ENCODE peak calls at places on chromosome 16, in eight cellular contexts. K is tibial artery, A is AG10803, J is brain microvascular endothelial cell, Z is A673, B is left ventricle myocardium inferior, C is psoas muscle, W is tibial nerve. U is an unnamed sample.

GRCh38 chr16:55622930-55623561 is 32.7 kb upstream of the SLC6A2 start:
- DNase-seq in K (no peak), A (no peak), J (no peak), Z (peak), B (no peak), C (no peak), W (no peak), U (no peak)

GRCh38 chr16:66008136-66008535 is 358.4 kb upstream of the CDH5 start:
- DNase-seq in K (no peak), A (peak), J (no peak), Z (no peak), B (no peak), C (no peak), W (no peak), U (no peak)

GRCh38 chr16:3047387-3047720 is 993 bp downstream of the MMP25 start:
- DNase-seq in K (no peak), A (no peak), J (no peak), Z (no peak), B (no peak), C (no peak), W (no peak), U (no peak)

GRCh38 chr16:82082543-82083244 is 47.6 kb downstream of the HSD17B2 start:
- DNase-seq in K (no peak), A (peak), J (peak), Z (no peak), B (no peak), C (no peak), W (no peak), U (no peak)

GRCh38 chr16:81004646-81005353 is 1.9 kb downstream of the CMC2 start:
- DNase-seq in K (no peak), A (peak), J (peak), Z (peak), B (no peak), C (no peak), W (no peak), U (peak)

GRCh38 chr16:3152273-3153076 is 17.6 kb downstream of the ZNF213 start:
- DNase-seq in K (peak), A (peak), J (peak), Z (peak), B (peak), C (peak), W (peak), U (peak)

GRCh38 chr16:80932725-80933124 is 74.0 kb downstream of the CMC2 start:
- DNase-seq in K (peak), A (peak), J (peak), Z (peak), B (peak), C (peak), W (no peak), U (peak)

GRCh38 chr16:22099256-22099975 is 7.1 kb downstream of the VWA3A start:
- DNase-seq in K (no peak), A (no peak), J (no peak), Z (no peak), B (no peak), C (no peak), W (no peak), U (no peak)

GRCh38 chr16:84804326-84804725 is 15.5 kb upstream of the CRISPLD2 start:
- DNase-seq in K (no peak), A (no peak), J (no peak), Z (no peak), B (no peak), C (no peak), W (no peak), U (no peak)

GRCh38 chr16:47377156-47377555 is 83.7 kb downstream of the ITFG1 start:
- DNase-seq in K (no peak), A (no peak), J (no peak), Z (no peak), B (no peak), C (no peak), W (no peak), U (no peak)

GRCh38 chr16:8512941-8513624 is 77.2 kb downstream of the TMEM114 start:
- DNase-seq in K (no peak), A (no peak), J (no peak), Z (no peak), B (no peak), C (no peak), W (no peak), U (no peak)
- H3K4me3 ChIP-seq in K (no peak), A (no peak), J (no peak), Z (no peak), B (no peak), C (no peak), W (no peak), U (no peak)

GRCh38 chr16:12228607-12229499 is 252.3 kb downstream of the SNX29 start:
- DNase-seq in K (no peak), A (peak), J (peak), Z (peak), B (peak), C (no peak), W (no peak), U (peak)
- TF ChIP-seq CTCF in K (peak), A (peak), J (peak), Z (peak), B (peak), C (peak), W (peak), U (peak)

GRCh38 chr16:20763461-20764232 is at the start of gene ACSM3:
- DNase-seq in K (peak), A (peak), J (peak), Z (peak), B (no peak), C (no peak), W (no peak), U (peak)
- H3K4me3 ChIP-seq in K (peak), A (peak), J (peak), Z (peak), B (peak), C (peak), W (peak), U (peak)

DNA sequence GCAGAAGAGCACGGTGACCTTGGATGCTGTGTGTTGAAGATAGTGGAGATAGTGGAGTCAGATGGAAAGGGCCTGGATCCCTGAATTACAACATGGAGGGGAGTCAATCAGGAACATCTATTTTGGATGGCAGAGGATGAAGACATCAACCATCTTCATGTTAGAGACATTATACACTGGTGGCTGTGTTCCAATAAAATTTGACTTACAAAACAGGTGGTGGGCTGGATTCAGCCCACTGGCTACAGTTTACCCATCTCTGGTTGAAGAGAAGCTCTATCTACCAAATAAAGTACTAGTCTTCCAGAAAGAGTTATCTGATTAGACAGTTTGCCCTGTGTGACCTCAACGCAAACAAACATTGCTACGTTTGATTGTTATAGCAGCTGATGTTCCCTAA is 247.2 kb downstream of the XYLT1 start:
- DNase-seq in K (no peak), A (no peak), J (no peak), Z (no peak), B (no peak), C (no peak), W (no peak), U (no peak)
- TF ChIP-seq CTCF in K (no peak), A (no peak), J (no peak), Z (no peak), B (no peak), C (no peak), W (no peak), U (no peak)

DNA sequence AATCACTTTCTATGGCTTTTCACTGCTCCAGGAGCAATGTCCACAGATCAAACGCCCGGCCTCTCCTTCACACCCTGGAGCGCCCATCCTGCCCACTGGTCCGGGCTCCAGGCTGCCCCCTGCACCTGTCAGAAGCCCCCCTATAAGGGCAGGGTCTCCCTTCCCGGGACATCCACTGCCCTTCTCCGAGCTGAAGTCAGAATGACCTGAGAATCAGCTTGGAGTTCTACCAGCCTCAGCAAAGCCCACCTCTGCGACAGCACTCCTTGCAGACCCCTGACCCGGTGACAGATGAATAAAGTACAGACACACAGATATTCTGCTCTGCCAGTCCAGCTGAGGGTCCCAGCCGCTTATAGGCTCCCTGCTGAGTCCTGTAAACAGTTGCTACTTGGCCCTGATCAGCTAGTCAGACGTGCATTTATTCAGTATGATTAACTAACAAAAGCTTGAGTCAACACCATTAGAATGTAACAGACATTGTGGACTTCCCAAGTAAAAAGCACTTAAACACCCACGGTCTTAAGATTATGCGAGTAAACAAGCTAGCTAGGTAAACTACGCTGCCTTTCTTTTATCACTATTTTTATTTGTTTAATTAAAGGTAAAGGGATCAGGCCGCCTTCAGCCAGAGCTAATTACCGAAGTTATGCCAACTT is 4.8 kb downstream of the SLC7A5 start:
- DNase-seq in K (no peak), A (no peak), J (no peak), Z (no peak), B (no peak), C (no peak), W (no peak), U (no peak)
- H3K4me3 ChIP-seq in K (no peak), A (no peak), J (no peak), Z (peak), B (no peak), C (no peak), W (no peak), U (no peak)

DNA sequence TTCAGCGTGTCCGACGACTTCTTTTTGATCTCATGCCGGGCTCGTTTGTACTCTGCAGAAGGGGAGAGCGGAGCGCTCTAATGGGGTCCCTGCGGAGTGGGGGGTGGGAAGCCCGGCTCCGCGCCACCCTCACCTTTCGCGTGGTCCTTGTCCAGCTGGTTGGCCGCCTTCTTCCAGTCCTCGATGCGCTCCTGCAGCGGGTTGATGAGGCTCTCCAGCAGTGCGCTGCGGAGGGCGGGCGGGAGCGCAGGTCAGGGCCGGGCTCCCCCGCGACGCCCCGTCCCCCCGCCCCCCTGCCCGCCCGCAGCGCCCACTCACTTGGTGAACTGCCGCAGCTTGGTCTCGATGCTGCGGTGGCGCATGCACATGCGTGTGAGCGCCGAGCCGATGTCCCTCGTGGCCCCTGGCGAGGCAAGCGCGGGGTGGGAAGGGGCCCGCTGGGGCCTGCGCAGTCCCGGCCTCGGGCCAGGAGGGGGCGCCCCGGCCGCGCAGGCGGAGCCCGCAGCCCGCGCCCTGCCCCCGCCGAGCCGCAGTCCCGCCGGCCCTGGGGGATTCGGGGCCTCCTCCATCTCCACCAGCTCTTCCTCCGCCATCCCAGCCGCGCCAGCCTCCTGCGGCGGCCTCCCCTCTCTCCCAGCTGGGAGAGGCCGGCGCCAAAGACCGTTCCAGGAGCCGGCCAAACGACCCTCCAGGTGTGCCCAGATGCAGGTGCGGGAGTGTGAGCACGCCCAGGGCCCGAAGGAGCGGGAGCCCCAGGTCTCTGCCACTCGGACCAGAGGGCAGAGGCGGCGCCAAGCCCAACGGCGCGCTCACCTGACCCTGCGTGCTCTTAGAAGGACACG is 6.0 kb downstream of the MTSS2 start:
- DNase-seq in K (no peak), A (no peak), J (no peak), Z (peak), B (peak), C (peak), W (no peak), U (peak)
- TF ChIP-seq CTCF in K (peak), A (no peak), J (peak), Z (peak), B (peak), C (peak), W (peak), U (peak)

GRCh38 chr16:68246671-68247070 is 1.5 kb downstream of the PLA2G15 start:
- DNase-seq in K (no peak), A (peak), J (no peak), Z (no peak), B (no peak), C (peak), W (no peak), U (no peak)
- H3K4me3 ChIP-seq in K (peak), A (no peak), J (no peak), Z (no peak), B (peak), C (peak), W (peak), U (no peak)

U was measured in uterus.